ENCODE peak calls at places on chromosomes 2 and 18, in seven cellular contexts. One of them, this sample, is unnamed.

GRCh38 chr2:144460981-144461766 is 58.7 kb downstream of the ZEB2 start:
- DNase-seq in left colon: no peak
- DNase-seq in amniotic stem cell: no peak
- DNase-seq in WERI-Rb-1: no peak
- DNase-seq in astrocyte of the spinal cord: peak; percentile 77
- DNase-seq in epithelial cell of esophagus: no peak
- DNase-seq in iris pigment epithelial cell: peak; percentile 86
- DNase-seq in this sample: peak; percentile 47

GRCh38 chr18:75437979-75438378 is 10.5 kb upstream of the SMIM21 start:
- DNase-seq in left colon: no peak
- DNase-seq in amniotic stem cell: no peak
- DNase-seq in WERI-Rb-1: no peak
- DNase-seq in astrocyte of the spinal cord: no peak
- DNase-seq in epithelial cell of esophagus: no peak
- DNase-seq in iris pigment epithelial cell: no peak
- DNase-seq in this sample: no peak

GRCh38 chr2:200330351-200331120 is 24.0 kb downstream of the SPATS2L start:
- DNase-seq in left colon: no peak
- DNase-seq in amniotic stem cell: no peak
- DNase-seq in WERI-Rb-1: no peak
- DNase-seq in astrocyte of the spinal cord: no peak
- DNase-seq in epithelial cell of esophagus: no peak
- DNase-seq in iris pigment epithelial cell: no peak
- DNase-seq in this sample: no peak

GRCh38 chr18:38611036-38611964 is 1045.7 kb upstream of the CELF4 start:
- DNase-seq in left colon: no peak
- DNase-seq in amniotic stem cell: no peak
- DNase-seq in WERI-Rb-1: no peak
- DNase-seq in astrocyte of the spinal cord: no peak
- DNase-seq in epithelial cell of esophagus: no peak
- DNase-seq in iris pigment epithelial cell: no peak
- DNase-seq in this sample: no peak

GRCh38 chr2:109048159-109048558 is 59.1 kb upstream of the EDAR start:
- DNase-seq in left colon: no peak
- DNase-seq in amniotic stem cell: no peak
- DNase-seq in WERI-Rb-1: no peak
- DNase-seq in astrocyte of the spinal cord: no peak
- DNase-seq in epithelial cell of esophagus: no peak
- DNase-seq in iris pigment epithelial cell: no peak
- DNase-seq in this sample: no peak

GRCh38 chr2:227881866-227882517 is 10.6 kb downstream of the DAW1 start:
- DNase-seq in left colon: no peak
- DNase-seq in amniotic stem cell: no peak
- DNase-seq in WERI-Rb-1: no peak
- DNase-seq in astrocyte of the spinal cord: peak; percentile 28
- DNase-seq in epithelial cell of esophagus: no peak
- DNase-seq in iris pigment epithelial cell: peak; percentile 62
- DNase-seq in this sample: no peak

GRCh38 chr18:13658444-13659204 is 67.7 kb downstream of the FAM210A start:
- DNase-seq in left colon: no peak
- DNase-seq in amniotic stem cell: no peak
- DNase-seq in WERI-Rb-1: no peak
- DNase-seq in astrocyte of the spinal cord: no peak
- DNase-seq in epithelial cell of esophagus: no peak
- DNase-seq in iris pigment epithelial cell: no peak
- DNase-seq in this sample: no peak

GRCh38 chr2:28869494-28870145 is 489 bp downstream of the TRMT61B start:
- DNase-seq in left colon: no peak
- DNase-seq in amniotic stem cell: no peak
- DNase-seq in WERI-Rb-1: no peak
- DNase-seq in astrocyte of the spinal cord: peak; percentile 2
- DNase-seq in epithelial cell of esophagus: peak; percentile 0
- DNase-seq in iris pigment epithelial cell: peak; percentile 35
- DNase-seq in this sample: peak; percentile 24

GRCh38 chr18:13386891-13387801 is 168.6 kb downstream of the LDLRAD4 start:
- DNase-seq in left colon: no peak
- DNase-seq in amniotic stem cell: no peak
- DNase-seq in WERI-Rb-1: no peak
- DNase-seq in astrocyte of the spinal cord: no peak
- DNase-seq in epithelial cell of esophagus: no peak
- DNase-seq in iris pigment epithelial cell: no peak
- DNase-seq in this sample: no peak

GRCh38 chr2:240461471-240462072 is 26.1 kb downstream of the GPC1 start:
- DNase-seq in left colon: peak; percentile 2
- DNase-seq in amniotic stem cell: no peak
- DNase-seq in WERI-Rb-1: peak; percentile 7
- DNase-seq in astrocyte of the spinal cord: no peak
- DNase-seq in epithelial cell of esophagus: no peak
- DNase-seq in iris pigment epithelial cell: no peak
- DNase-seq in this sample: no peak

GRCh38 chr2:1635826-1636225 is 108.5 kb downstream of the PXDN start:
- DNase-seq in left colon: no peak
- DNase-seq in amniotic stem cell: no peak
- DNase-seq in WERI-Rb-1: no peak
- DNase-seq in astrocyte of the spinal cord: no peak
- DNase-seq in epithelial cell of esophagus: no peak
- DNase-seq in iris pigment epithelial cell: no peak
- DNase-seq in this sample: no peak

GRCh38 chr2:74421248-74421870 is at the start of the genes C2orf81 and WDR54:
- DNase-seq in left colon: peak; percentile 92
- DNase-seq in amniotic stem cell: peak; percentile 45
- DNase-seq in WERI-Rb-1: peak; percentile 96
- DNase-seq in astrocyte of the spinal cord: peak; percentile 87
- DNase-seq in epithelial cell of esophagus: peak; percentile 82
- DNase-seq in iris pigment epithelial cell: peak; percentile 81
- DNase-seq in this sample: peak; percentile 87

GRCh38 chr2:20444993-20445910 is 1.6 kb upstream of the RHOB start:
- DNase-seq in left colon: no peak
- DNase-seq in amniotic stem cell: no peak
- DNase-seq in WERI-Rb-1: peak; percentile 20
- DNase-seq in astrocyte of the spinal cord: no peak
- DNase-seq in epithelial cell of esophagus: no peak
- DNase-seq in iris pigment epithelial cell: no peak
- DNase-seq in this sample: no peak

GRCh38 chr18:59459352-59460059 is 100.4 kb upstream of the LMAN1 start:
- DNase-seq in left colon: no peak
- DNase-seq in amniotic stem cell: peak; percentile 23
- DNase-seq in WERI-Rb-1: no peak
- DNase-seq in astrocyte of the spinal cord: peak; percentile 71
- DNase-seq in epithelial cell of esophagus: peak; percentile 58
- DNase-seq in iris pigment epithelial cell: peak; percentile 67
- DNase-seq in this sample: no peak

GRCh38 chr2:100781009-100781325 is 39.0 kb upstream of the NPAS2 start:
- DNase-seq in left colon: no peak
- DNase-seq in amniotic stem cell: no peak
- DNase-seq in WERI-Rb-1: no peak
- DNase-seq in astrocyte of the spinal cord: no peak
- DNase-seq in epithelial cell of esophagus: no peak
- DNase-seq in iris pigment epithelial cell: no peak
- DNase-seq in this sample: no peak

GRCh38 chr18:61167902-61168301 is 165.3 kb upstream of the CDH20 start:
- DNase-seq in left colon: no peak
- DNase-seq in amniotic stem cell: no peak
- DNase-seq in WERI-Rb-1: no peak
- DNase-seq in astrocyte of the spinal cord: no peak
- DNase-seq in epithelial cell of esophagus: no peak
- DNase-seq in iris pigment epithelial cell: no peak
- DNase-seq in this sample: no peak

This sample was measured in colonic mucosa.